ENCODE peak calls at places on chromosomes 6 and 20, in ten cellular contexts. One of them, this sample, is unnamed.

GRCh38 chr6:7725412-7725811 is 487 bp upstream of the BMP6 start:
- DNase-seq in NCI-H446 treated with DMSO at 0.1 percent for 48 hours: no peak
- DNase-seq in cardiac muscle cell: no peak
- DNase-seq in HTR-8/SVneo: no peak
- DNase-seq in NCI-H1105: no peak
- DNase-seq in aorta: no peak
- DNase-seq in Ammon's horn: no peak
- DNase-seq in iPS-NIHi11: no peak
- DNase-seq in EL: no peak
- DNase-seq in T-cell: no peak
- DNase-seq in this sample: no peak

GRCh38 chr6:166348305-166348949 is 6.1 kb upstream of the SFT2D1 start:
- DNase-seq in NCI-H446 treated with DMSO at 0.1 percent for 48 hours: no peak
- DNase-seq in cardiac muscle cell: no peak
- DNase-seq in HTR-8/SVneo: no peak
- DNase-seq in NCI-H1105: no peak
- DNase-seq in aorta: no peak
- DNase-seq in Ammon's horn: no peak
- DNase-seq in iPS-NIHi11: no peak
- DNase-seq in EL: no peak
- DNase-seq in T-cell: no peak
- DNase-seq in this sample: no peak

GRCh38 chr20:2701671-2702081 is 9.1 kb downstream of the EBF4 start:
- DNase-seq in NCI-H446 treated with DMSO at 0.1 percent for 48 hours: no peak
- DNase-seq in cardiac muscle cell: no peak
- DNase-seq in HTR-8/SVneo: no peak
- DNase-seq in NCI-H1105: no peak
- DNase-seq in aorta: no peak
- DNase-seq in Ammon's horn: no peak
- DNase-seq in iPS-NIHi11: peak
- DNase-seq in EL: no peak
- DNase-seq in T-cell: no peak
- DNase-seq in this sample: no peak

GRCh38 chr6:122722746-122723145 is 56.8 kb upstream of the FABP7 start:
- DNase-seq in NCI-H446 treated with DMSO at 0.1 percent for 48 hours: no peak
- DNase-seq in cardiac muscle cell: no peak
- DNase-seq in HTR-8/SVneo: no peak
- DNase-seq in NCI-H1105: no peak
- DNase-seq in aorta: no peak
- DNase-seq in Ammon's horn: no peak
- DNase-seq in iPS-NIHi11: no peak
- DNase-seq in EL: peak
- DNase-seq in T-cell: no peak
- DNase-seq in this sample: no peak

GRCh38 chr6:53347250-53347920 is 1.4 kb downstream of the ELOVL5 start:
- DNase-seq in NCI-H446 treated with DMSO at 0.1 percent for 48 hours: no peak
- DNase-seq in cardiac muscle cell: peak
- DNase-seq in HTR-8/SVneo: no peak
- DNase-seq in NCI-H1105: no peak
- DNase-seq in aorta: no peak
- DNase-seq in Ammon's horn: peak
- DNase-seq in iPS-NIHi11: peak
- DNase-seq in EL: peak
- DNase-seq in T-cell: peak
- DNase-seq in this sample: no peak

GRCh38 chr6:41677430-41678045 is 39.3 kb downstream of the MDFI start:
- DNase-seq in NCI-H446 treated with DMSO at 0.1 percent for 48 hours: no peak
- DNase-seq in cardiac muscle cell: no peak
- DNase-seq in HTR-8/SVneo: no peak
- DNase-seq in NCI-H1105: peak
- DNase-seq in aorta: no peak
- DNase-seq in Ammon's horn: no peak
- DNase-seq in iPS-NIHi11: no peak
- DNase-seq in EL: no peak
- DNase-seq in T-cell: no peak
- DNase-seq in this sample: no peak

GRCh38 chr6:28789553-28790083 is 134.2 kb downstream of the TRIM27 start:
- DNase-seq in NCI-H446 treated with DMSO at 0.1 percent for 48 hours: peak
- DNase-seq in cardiac muscle cell: peak
- DNase-seq in HTR-8/SVneo: no peak
- DNase-seq in NCI-H1105: peak
- DNase-seq in aorta: no peak
- DNase-seq in Ammon's horn: peak
- DNase-seq in iPS-NIHi11: no peak
- DNase-seq in EL: peak
- DNase-seq in T-cell: no peak
- DNase-seq in this sample: no peak

GRCh38 chr6:29887819-29888581 is 54.3 kb upstream of the HLA-A start:
- DNase-seq in NCI-H446 treated with DMSO at 0.1 percent for 48 hours: no peak
- DNase-seq in cardiac muscle cell: peak
- DNase-seq in HTR-8/SVneo: no peak
- DNase-seq in NCI-H1105: peak
- DNase-seq in aorta: peak
- DNase-seq in Ammon's horn: peak
- DNase-seq in iPS-NIHi11: peak
- DNase-seq in EL: peak
- DNase-seq in T-cell: peak
- DNase-seq in this sample: peak

GRCh38 chr6:69901361-69901760 is 35.0 kb downstream of the COL19A1 start:
- DNase-seq in NCI-H446 treated with DMSO at 0.1 percent for 48 hours: no peak
- DNase-seq in cardiac muscle cell: no peak
- DNase-seq in HTR-8/SVneo: no peak
- DNase-seq in NCI-H1105: no peak
- DNase-seq in aorta: no peak
- DNase-seq in Ammon's horn: no peak
- DNase-seq in iPS-NIHi11: no peak
- DNase-seq in EL: no peak
- DNase-seq in T-cell: no peak
- DNase-seq in this sample: no peak

GRCh38 chr6:43076928-43077809 is 1.1 kb downstream of the PTK7 start:
- DNase-seq in NCI-H446 treated with DMSO at 0.1 percent for 48 hours: peak
- DNase-seq in cardiac muscle cell: peak
- DNase-seq in HTR-8/SVneo: no peak
- DNase-seq in NCI-H1105: peak
- DNase-seq in aorta: no peak
- DNase-seq in Ammon's horn: no peak
- DNase-seq in iPS-NIHi11: peak
- DNase-seq in EL: peak
- DNase-seq in T-cell: no peak
- DNase-seq in this sample: no peak

GRCh38 chr6:107443066-107443903 is 16.1 kb downstream of the PDSS2 start:
- DNase-seq in NCI-H446 treated with DMSO at 0.1 percent for 48 hours: no peak
- DNase-seq in cardiac muscle cell: no peak
- DNase-seq in HTR-8/SVneo: no peak
- DNase-seq in NCI-H1105: no peak
- DNase-seq in aorta: no peak
- DNase-seq in Ammon's horn: no peak
- DNase-seq in iPS-NIHi11: no peak
- DNase-seq in EL: peak
- DNase-seq in T-cell: no peak
- DNase-seq in this sample: no peak

GRCh38 chr20:59603176-59603575 is 1.2 kb upstream of the PHACTR3 start:
- DNase-seq in NCI-H446 treated with DMSO at 0.1 percent for 48 hours: no peak
- DNase-seq in cardiac muscle cell: no peak
- DNase-seq in HTR-8/SVneo: no peak
- DNase-seq in NCI-H1105: no peak
- DNase-seq in aorta: no peak
- DNase-seq in Ammon's horn: peak
- DNase-seq in iPS-NIHi11: no peak
- DNase-seq in EL: no peak
- DNase-seq in T-cell: no peak
- DNase-seq in this sample: no peak

GRCh38 chr6:170049641-170050491 is 241.0 kb downstream of the DLL1 start:
- DNase-seq in NCI-H446 treated with DMSO at 0.1 percent for 48 hours: no peak
- DNase-seq in cardiac muscle cell: peak
- DNase-seq in HTR-8/SVneo: no peak
- DNase-seq in NCI-H1105: no peak
- DNase-seq in aorta: peak
- DNase-seq in Ammon's horn: no peak
- DNase-seq in iPS-NIHi11: no peak
- DNase-seq in EL: peak
- DNase-seq in T-cell: no peak
- DNase-seq in this sample: no peak

GRCh38 chr6:56938634-56939294 is 16.1 kb upstream of the BEND6 start:
- DNase-seq in NCI-H446 treated with DMSO at 0.1 percent for 48 hours: peak
- DNase-seq in cardiac muscle cell: peak
- DNase-seq in HTR-8/SVneo: peak
- DNase-seq in NCI-H1105: no peak
- DNase-seq in aorta: peak
- DNase-seq in Ammon's horn: no peak
- DNase-seq in iPS-NIHi11: no peak
- DNase-seq in EL: peak
- DNase-seq in T-cell: no peak
- DNase-seq in this sample: no peak

GRCh38 chr6:134174790-134175531 is 122.5 kb upstream of the SLC2A12 start:
- DNase-seq in NCI-H446 treated with DMSO at 0.1 percent for 48 hours: peak
- DNase-seq in cardiac muscle cell: peak
- DNase-seq in HTR-8/SVneo: peak
- DNase-seq in NCI-H1105: peak
- DNase-seq in aorta: peak
- DNase-seq in Ammon's horn: peak
- DNase-seq in iPS-NIHi11: peak
- DNase-seq in EL: peak
- DNase-seq in T-cell: peak
- DNase-seq in this sample: peak

GRCh38 chr6:157638779-157639178 is 184.3 kb upstream of the SNX9 start:
- DNase-seq in NCI-H446 treated with DMSO at 0.1 percent for 48 hours: no peak
- DNase-seq in cardiac muscle cell: no peak
- DNase-seq in HTR-8/SVneo: no peak
- DNase-seq in NCI-H1105: peak
- DNase-seq in aorta: peak
- DNase-seq in Ammon's horn: no peak
- DNase-seq in iPS-NIHi11: no peak
- DNase-seq in EL: no peak
- DNase-seq in T-cell: no peak
- DNase-seq in this sample: no peak